ENCODE peak calls at places on chromosomes 1 and 21, in nine cellular contexts. One of them, this sample, is unnamed.

GRCh38 chr1:117861694-117862093 is 67.7 kb downstream of the GDAP2 start:
- DNase-seq in mammary epithelial cell: no peak
- DNase-seq in stomach: no peak
- DNase-seq in transverse colon: no peak
- DNase-seq in heart left ventricle: no peak
- DNase-seq in adrenal gland: no peak
- DNase-seq in IMR-90: no peak
- DNase-seq in CD8-positive, alpha-beta memory T cell: no peak
- DNase-seq in upper lobe of right lung: no peak
- DNase-seq in this sample: no peak

GRCh38 chr1:174407705-174408104 is 40.1 kb upstream of the GPR52 start:
- DNase-seq in heart left ventricle: no peak
- DNase-seq in upper lobe of right lung: no peak
- DNase-seq in transverse colon: no peak
- DNase-seq in adrenal gland: no peak
- DNase-seq in mammary epithelial cell: no peak
- DNase-seq in CD8-positive, alpha-beta memory T cell: no peak
- DNase-seq in stomach: no peak
- DNase-seq in IMR-90: no peak
- DNase-seq in this sample: no peak

GRCh38 chr1:58881471-58881994 is 97.7 kb upstream of the JUN start:
- DNase-seq in IMR-90: peak; percentile 82
- DNase-seq in upper lobe of right lung: no peak
- DNase-seq in adrenal gland: peak; percentile 85
- DNase-seq in heart left ventricle: peak; percentile 72
- DNase-seq in transverse colon: peak; percentile 83
- DNase-seq in mammary epithelial cell: peak; percentile 82
- DNase-seq in stomach: peak; percentile 69
- DNase-seq in CD8-positive, alpha-beta memory T cell: no peak
- DNase-seq in this sample: no peak

GRCh38 chr1:236345728-236346127 is 48.4 kb upstream of the EDARADD start:
- DNase-seq in IMR-90: no peak
- DNase-seq in mammary epithelial cell: no peak
- DNase-seq in upper lobe of right lung: no peak
- DNase-seq in adrenal gland: peak; percentile 4
- DNase-seq in transverse colon: no peak
- DNase-seq in CD8-positive, alpha-beta memory T cell: no peak
- DNase-seq in stomach: no peak
- DNase-seq in heart left ventricle: no peak
- DNase-seq in this sample: no peak

GRCh38 chr21:43712268-43712942 is 6.5 kb upstream of the PDXK start:
- DNase-seq in adrenal gland: no peak
- DNase-seq in upper lobe of right lung: peak; percentile 87
- DNase-seq in mammary epithelial cell: peak; percentile 66
- DNase-seq in heart left ventricle: no peak
- DNase-seq in CD8-positive, alpha-beta memory T cell: no peak
- DNase-seq in stomach: peak; percentile 84
- DNase-seq in IMR-90: peak; percentile 32
- DNase-seq in transverse colon: peak; percentile 89
- DNase-seq in this sample: no peak

GRCh38 chr1:93525431-93525830 is 77.5 kb downstream of the FNBP1L start:
- DNase-seq in CD8-positive, alpha-beta memory T cell: no peak
- DNase-seq in mammary epithelial cell: peak; percentile 44
- DNase-seq in transverse colon: no peak
- DNase-seq in IMR-90: no peak
- DNase-seq in upper lobe of right lung: no peak
- DNase-seq in stomach: no peak
- DNase-seq in adrenal gland: no peak
- DNase-seq in heart left ventricle: no peak
- DNase-seq in this sample: no peak

GRCh38 chr1:97095764-97096163 is 374.2 kb downstream of the PTBP2 start:
- DNase-seq in IMR-90: no peak
- DNase-seq in transverse colon: no peak
- DNase-seq in CD8-positive, alpha-beta memory T cell: no peak
- DNase-seq in adrenal gland: no peak
- DNase-seq in mammary epithelial cell: no peak
- DNase-seq in heart left ventricle: no peak
- DNase-seq in upper lobe of right lung: no peak
- DNase-seq in stomach: no peak
- DNase-seq in this sample: no peak

GRCh38 chr1:200081151-200081981 is 53.9 kb downstream of the NR5A2 start:
- DNase-seq in stomach: no peak
- DNase-seq in mammary epithelial cell: no peak
- DNase-seq in adrenal gland: no peak
- DNase-seq in transverse colon: no peak
- DNase-seq in IMR-90: no peak
- DNase-seq in heart left ventricle: no peak
- DNase-seq in upper lobe of right lung: no peak
- DNase-seq in CD8-positive, alpha-beta memory T cell: no peak
- DNase-seq in this sample: no peak

GRCh38 chr1:32769524-32770220 is 47.5 kb downstream of the YARS1 start:
- DNase-seq in IMR-90: peak; percentile 45
- DNase-seq in mammary epithelial cell: peak; percentile 67
- DNase-seq in stomach: no peak
- DNase-seq in heart left ventricle: no peak
- DNase-seq in CD8-positive, alpha-beta memory T cell: no peak
- DNase-seq in upper lobe of right lung: peak; percentile 65
- DNase-seq in adrenal gland: peak; percentile 70
- DNase-seq in transverse colon: no peak
- DNase-seq in this sample: no peak

GRCh38 chr1:2968471-2968881 is 52.8 kb upstream of the ACTRT2 start:
- DNase-seq in heart left ventricle: no peak
- DNase-seq in upper lobe of right lung: peak; percentile 42
- DNase-seq in transverse colon: no peak
- DNase-seq in stomach: peak; percentile 67
- DNase-seq in adrenal gland: no peak
- DNase-seq in IMR-90: no peak
- DNase-seq in mammary epithelial cell: no peak
- DNase-seq in CD8-positive, alpha-beta memory T cell: no peak
- DNase-seq in this sample: no peak

GRCh38 chr1:205545991-205546390 is 41.5 kb downstream of the CDK18 start:
- DNase-seq in stomach: peak; percentile 16
- DNase-seq in adrenal gland: no peak
- DNase-seq in transverse colon: peak; percentile 5
- DNase-seq in heart left ventricle: no peak
- DNase-seq in mammary epithelial cell: no peak
- DNase-seq in CD8-positive, alpha-beta memory T cell: no peak
- DNase-seq in upper lobe of right lung: no peak
- DNase-seq in IMR-90: no peak
- DNase-seq in this sample: no peak

GRCh38 chr1:168771104-168771630 is 42.2 kb upstream of the DPT start:
- DNase-seq in IMR-90: no peak
- DNase-seq in adrenal gland: no peak
- DNase-seq in transverse colon: no peak
- DNase-seq in upper lobe of right lung: no peak
- DNase-seq in heart left ventricle: no peak
- DNase-seq in stomach: no peak
- DNase-seq in mammary epithelial cell: no peak
- DNase-seq in CD8-positive, alpha-beta memory T cell: no peak
- DNase-seq in this sample: no peak

GRCh38 chr1:185645686-185646085 is 88.5 kb upstream of the HMCN1 start:
- DNase-seq in adrenal gland: no peak
- DNase-seq in heart left ventricle: no peak
- DNase-seq in stomach: no peak
- DNase-seq in IMR-90: peak; percentile 2
- DNase-seq in upper lobe of right lung: no peak
- DNase-seq in transverse colon: no peak
- DNase-seq in CD8-positive, alpha-beta memory T cell: no peak
- DNase-seq in mammary epithelial cell: no peak
- DNase-seq in this sample: no peak

GRCh38 chr1:185648858-185649589 is 85.2 kb upstream of the HMCN1 start:
- DNase-seq in mammary epithelial cell: no peak
- DNase-seq in adrenal gland: no peak
- DNase-seq in transverse colon: no peak
- DNase-seq in IMR-90: no peak
- DNase-seq in stomach: no peak
- DNase-seq in upper lobe of right lung: peak; percentile 58
- DNase-seq in CD8-positive, alpha-beta memory T cell: no peak
- DNase-seq in heart left ventricle: peak; percentile 25
- DNase-seq in this sample: no peak

GRCh38 chr1:185645201-185645640 is 89.0 kb upstream of the HMCN1 start:
- DNase-seq in adrenal gland: no peak
- DNase-seq in mammary epithelial cell: no peak
- DNase-seq in stomach: no peak
- DNase-seq in heart left ventricle: no peak
- DNase-seq in IMR-90: no peak
- DNase-seq in upper lobe of right lung: no peak
- DNase-seq in CD8-positive, alpha-beta memory T cell: no peak
- DNase-seq in transverse colon: no peak
- DNase-seq in this sample: no peak

GRCh38 chr1:185646202-185646683 is 87.9 kb upstream of the HMCN1 start:
- DNase-seq in stomach: peak; percentile 57
- DNase-seq in heart left ventricle: peak; percentile 43
- DNase-seq in CD8-positive, alpha-beta memory T cell: no peak
- DNase-seq in upper lobe of right lung: no peak
- DNase-seq in adrenal gland: peak; percentile 74
- DNase-seq in mammary epithelial cell: peak; percentile 99
- DNase-seq in transverse colon: peak; percentile 56
- DNase-seq in IMR-90: peak; percentile 98
- DNase-seq in this sample: no peak

DNA sequence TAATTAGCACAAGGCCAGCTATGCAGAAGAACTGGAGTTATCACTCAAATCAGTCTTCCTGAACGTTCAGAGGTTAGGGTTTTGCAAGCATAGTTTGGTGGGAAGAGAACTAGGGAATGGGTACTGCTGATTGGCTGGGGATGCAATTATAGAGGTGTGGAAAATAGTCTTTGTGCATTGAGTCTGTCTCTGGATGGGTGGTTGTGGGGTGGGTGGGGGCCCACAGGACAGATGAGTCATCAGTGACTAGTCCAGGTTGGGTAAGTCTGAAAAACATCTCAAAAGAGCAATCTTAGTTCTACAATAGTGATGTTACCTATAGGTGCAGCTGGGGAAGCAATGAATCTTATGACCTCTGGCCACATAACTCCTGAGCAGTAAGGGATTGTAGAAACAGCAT is 89.7 kb upstream of the HMCN1 start:
- DNase-seq in heart left ventricle: no peak
- DNase-seq in transverse colon: no peak
- DNase-seq in mammary epithelial cell: peak; percentile 95
- DNase-seq in adrenal gland: no peak
- DNase-seq in CD8-positive, alpha-beta memory T cell: no peak
- DNase-seq in stomach: no peak
- DNase-seq in upper lobe of right lung: no peak
- DNase-seq in IMR-90: no peak
- DNase-seq in this sample: no peak
- H3K9me3 ChIP-seq in heart left ventricle: peaks cover 13% of the 10 kb centered on the region
- H3K9me3 ChIP-seq in transverse colon: no peaks in the 10 kb centered on the region
- H3K9me3 ChIP-seq in mammary epithelial cell: peaks cover 9% of the 10 kb centered on the region
- H3K9me3 ChIP-seq in adrenal gland: no peaks in the 10 kb centered on the region
- H3K9me3 ChIP-seq in CD8-positive, alpha-beta memory T cell: no peaks in the 10 kb centered on the region
- H3K9me3 ChIP-seq in stomach: peaks cover 13% of the 10 kb centered on the region
- H3K9me3 ChIP-seq in upper lobe of right lung: no peaks in the 10 kb centered on the region
- H3K9me3 ChIP-seq in IMR-90: peaks cover 4% of the 10 kb centered on the region
- H3K9me3 ChIP-seq in this sample: no peaks in the 10 kb centered on the region

GRCh38 chr21:18545908-18546307 is 142.3 kb upstream of the TMPRSS15 start:
- DNase-seq in stomach: no peak
- DNase-seq in mammary epithelial cell: no peak
- DNase-seq in IMR-90: no peak
- DNase-seq in upper lobe of right lung: no peak
- DNase-seq in heart left ventricle: no peak
- DNase-seq in adrenal gland: no peak
- DNase-seq in CD8-positive, alpha-beta memory T cell: no peak
- DNase-seq in transverse colon: no peak
- DNase-seq in this sample: no peak
- H3K9me3 ChIP-seq in stomach: no peaks in the 10 kb centered on the region
- H3K9me3 ChIP-seq in mammary epithelial cell: peaks cover 13% of the 10 kb centered on the region
- H3K9me3 ChIP-seq in IMR-90: peaks cover 2% of the 10 kb centered on the region
- H3K9me3 ChIP-seq in upper lobe of right lung: no peaks in the 10 kb centered on the region
- H3K9me3 ChIP-seq in heart left ventricle: no peaks in the 10 kb centered on the region
- H3K9me3 ChIP-seq in adrenal gland: no peaks in the 10 kb centered on the region
- H3K9me3 ChIP-seq in CD8-positive, alpha-beta memory T cell: no peaks in the 10 kb centered on the region
- H3K9me3 ChIP-seq in transverse colon: no peaks in the 10 kb centered on the region
- H3K9me3 ChIP-seq in this sample: no peaks in the 10 kb centered on the region

GRCh38 chr1:154379301-154379700 is 25.8 kb upstream of the IL6R start:
- DNase-seq in mammary epithelial cell: no peak
- DNase-seq in stomach: no peak
- DNase-seq in upper lobe of right lung: peak; percentile 38
- DNase-seq in IMR-90: no peak
- DNase-seq in CD8-positive, alpha-beta memory T cell: no peak
- DNase-seq in adrenal gland: no peak
- DNase-seq in transverse colon: no peak
- DNase-seq in heart left ventricle: no peak
- DNase-seq in this sample: no peak
- H3K9me3 ChIP-seq in mammary epithelial cell: no peaks in the 10 kb centered on the region
- H3K9me3 ChIP-seq in stomach: no peaks in the 10 kb centered on the region
- H3K9me3 ChIP-seq in upper lobe of right lung: no peaks in the 10 kb centered on the region
- H3K9me3 ChIP-seq in IMR-90: peaks cover 4% of the 10 kb centered on the region
- H3K9me3 ChIP-seq in CD8-positive, alpha-beta memory T cell: no peaks in the 10 kb centered on the region
- H3K9me3 ChIP-seq in adrenal gland: no peaks in the 10 kb centered on the region
- H3K9me3 ChIP-seq in transverse colon: no peaks in the 10 kb centered on the region
- H3K9me3 ChIP-seq in heart left ventricle: no peaks in the 10 kb centered on the region
- H3K9me3 ChIP-seq in this sample: no peaks in the 10 kb centered on the region

GRCh38 chr1:203891950-203892349 is 30.6 kb downstream of the SNRPE start:
- DNase-seq in stomach: no peak
- DNase-seq in upper lobe of right lung: no peak
- DNase-seq in heart left ventricle: no peak
- DNase-seq in transverse colon: no peak
- DNase-seq in mammary epithelial cell: no peak
- DNase-seq in IMR-90: no peak
- DNase-seq in adrenal gland: no peak
- DNase-seq in CD8-positive, alpha-beta memory T cell: no peak
- DNase-seq in this sample: no peak

DNA sequence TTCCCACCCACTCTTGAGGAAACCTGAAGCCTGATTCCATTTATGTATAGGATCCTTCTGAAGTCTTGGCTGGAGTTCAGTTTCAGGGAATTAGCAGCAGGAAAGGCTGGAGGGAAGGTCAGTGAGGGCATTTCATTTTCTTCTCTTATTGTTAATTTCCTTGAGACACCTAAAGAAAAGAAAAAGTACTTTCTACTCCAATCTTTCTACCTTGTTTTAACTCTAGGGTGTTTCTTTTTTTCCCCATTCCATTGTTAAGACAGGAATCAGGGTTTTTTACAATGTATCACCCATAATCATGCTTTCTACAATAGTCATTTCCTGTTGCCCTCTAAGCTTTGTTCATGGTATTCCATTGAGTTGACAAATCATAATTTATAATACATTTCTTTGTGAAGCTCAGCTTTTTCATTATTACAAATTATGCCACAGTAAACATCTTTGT is 27.4 kb downstream of the SNRPE start:
- DNase-seq in CD8-positive, alpha-beta memory T cell: no peak
- DNase-seq in upper lobe of right lung: no peak
- DNase-seq in mammary epithelial cell: peak; percentile 58
- DNase-seq in IMR-90: peak; percentile 61
- DNase-seq in transverse colon: no peak
- DNase-seq in heart left ventricle: no peak
- DNase-seq in adrenal gland: no peak
- DNase-seq in stomach: no peak
- DNase-seq in this sample: no peak
- H3K9me3 ChIP-seq in CD8-positive, alpha-beta memory T cell: no peaks in the 10 kb centered on the region
- H3K9me3 ChIP-seq in upper lobe of right lung: no peaks in the 10 kb centered on the region
- H3K9me3 ChIP-seq in mammary epithelial cell: no peaks in the 10 kb centered on the region
- H3K9me3 ChIP-seq in IMR-90: no peaks in the 10 kb centered on the region
- H3K9me3 ChIP-seq in transverse colon: no peaks in the 10 kb centered on the region
- H3K9me3 ChIP-seq in heart left ventricle: no peaks in the 10 kb centered on the region
- H3K9me3 ChIP-seq in adrenal gland: no peaks in the 10 kb centered on the region
- H3K9me3 ChIP-seq in stomach: peaks cover under 1% of the 10 kb centered on the region
- H3K9me3 ChIP-seq in this sample: no peaks in the 10 kb centered on the region

DNA sequence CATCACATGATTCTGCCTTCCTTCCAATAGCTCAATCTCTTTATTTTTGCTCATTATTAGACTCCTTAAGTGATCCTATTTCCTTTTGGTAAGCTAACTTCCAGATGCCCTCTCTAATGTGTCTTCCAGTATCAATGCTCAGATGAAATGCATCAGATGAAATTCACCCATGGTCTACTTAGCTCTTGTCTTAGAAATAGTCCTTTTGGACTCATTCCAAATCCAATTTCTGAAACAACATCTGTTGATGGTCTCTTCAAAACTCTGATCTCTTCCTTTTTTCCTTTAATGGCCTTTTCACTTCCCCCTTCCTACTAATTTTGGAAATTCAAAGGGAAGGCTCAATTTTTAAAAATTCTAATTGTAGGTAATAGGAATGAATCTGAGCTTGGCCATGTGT is 81.1 kb upstream of the GREM2 start:
- DNase-seq in stomach: no peak
- DNase-seq in IMR-90: no peak
- DNase-seq in adrenal gland: no peak
- DNase-seq in transverse colon: no peak
- DNase-seq in heart left ventricle: no peak
- DNase-seq in CD8-positive, alpha-beta memory T cell: no peak
- DNase-seq in upper lobe of right lung: no peak
- DNase-seq in mammary epithelial cell: no peak
- DNase-seq in this sample: no peak
- H3K9me3 ChIP-seq in stomach: no peaks in the 10 kb centered on the region
- H3K9me3 ChIP-seq in IMR-90: no peaks in the 10 kb centered on the region
- H3K9me3 ChIP-seq in adrenal gland: no peaks in the 10 kb centered on the region
- H3K9me3 ChIP-seq in transverse colon: no peaks in the 10 kb centered on the region
- H3K9me3 ChIP-seq in heart left ventricle: no peaks in the 10 kb centered on the region
- H3K9me3 ChIP-seq in CD8-positive, alpha-beta memory T cell: no peaks in the 10 kb centered on the region
- H3K9me3 ChIP-seq in upper lobe of right lung: no peaks in the 10 kb centered on the region
- H3K9me3 ChIP-seq in mammary epithelial cell: peaks cover 12% of the 10 kb centered on the region
- H3K9me3 ChIP-seq in this sample: no peaks in the 10 kb centered on the region

This sample was measured in T-helper 17 cell.